ENCODE peak calls at places on chromosomes 11 and 22, in six cellular contexts. I, N, U, M, W and T are unnamed samples.

GRCh38 chr11:2256293-2256913 is 14.0 kb downstream of the ASCL2 start:
- DNase-seq in I (no peak), N (no peak), U (no peak), M (no peak), W (peak; percentile 49), T (no peak)

GRCh38 chr11:19279455-19279854 is 38.7 kb upstream of the E2F8 start:
- DNase-seq in I (no peak), N (no peak), U (no peak), M (no peak), W (no peak), T (no peak)

GRCh38 chr11:70511345-70511744 is 113.0 kb downstream of the CTTN start:
- DNase-seq in I (no peak), N (no peak), U (no peak), M (no peak), W (no peak), T (no peak)

GRCh38 chr11:18000760-18001159 is 12.1 kb downstream of the SERGEF start:
- DNase-seq in I (no peak), N (no peak), U (no peak), M (no peak), W (no peak), T (no peak)

GRCh38 chr22:31852691-31853370 is 91.5 kb upstream of the YWHAH start:
- DNase-seq in I (no peak), N (no peak), U (no peak), M (peak; percentile 21), W (no peak), T (peak; percentile 19)

GRCh38 chr11:31636983-31637382 is 127.4 kb downstream of the ELP4 start:
- DNase-seq in I (no peak), N (no peak), U (no peak), M (no peak), W (no peak), T (no peak)

GRCh38 chr11:19635332-19635731 is 77.3 kb upstream of the NAV2 start:
- DNase-seq in I (no peak), N (no peak), U (no peak), M (no peak), W (no peak), T (no peak)

GRCh38 chr11:111878385-111878765 is 590 bp downstream of the FDXACB1 start:
- DNase-seq in I (no peak), N (no peak), U (no peak), M (peak; percentile 5), W (no peak), T (no peak)

GRCh38 chr11:101686514-101686913 is 102.7 kb upstream of the TRPC6 start:
- DNase-seq in I (no peak), N (peak; percentile 90), U (no peak), M (peak; percentile 80), W (peak; percentile 65), T (peak; percentile 95)

GRCh38 chr22:39920134-39920743 is 19.4 kb downstream of the GRAP2 start:
- DNase-seq in I (no peak), N (no peak), U (no peak), M (no peak), W (no peak), T (no peak)

GRCh38 chr22:31917227-31917921 is 27.0 kb upstream of the YWHAH start:
- DNase-seq in I (no peak), N (no peak), U (peak; percentile 45), M (no peak), W (no peak), T (no peak)

GRCh38 chr11:40722179-40722795 is 737.2 kb downstream of the LRRC4C start:
- DNase-seq in I (no peak), N (peak; percentile 12), U (no peak), M (peak; percentile 0), W (no peak), T (no peak)

GRCh38 chr22:35894937-35895708 is 133.5 kb downstream of the RBFOX2 start:
- DNase-seq in I (peak; percentile 34), N (peak; percentile 72), U (peak; percentile 70), M (peak; percentile 79), W (no peak), T (peak; percentile 42)

GRCh38 chr22:36953239-36954080 is 40.0 kb downstream of the CSF2RB start:
- DNase-seq in I (no peak), N (no peak), U (no peak), M (no peak), W (no peak), T (no peak)

GRCh38 chr11:65479184-65480145 is 19.4 kb upstream of the MALAT1 start:
- DNase-seq in I (peak; percentile 72), N (peak; percentile 89), U (peak; percentile 74), M (peak; percentile 95), W (no peak), T (peak; percentile 85)

GRCh38 chr11:18526130-18526520 is 617 bp downstream of the TSG101 start:
- DNase-seq in I (no peak), N (no peak), U (no peak), M (no peak), W (no peak), T (no peak)

GRCh38 chr22:39661842-39662676 is 91.5 kb downstream of the CACNA1I start:
- DNase-seq in I (no peak), N (no peak), U (no peak), M (no peak), W (peak; percentile 82), T (no peak)

GRCh38 chr11:113274708-113275582 is 39.4 kb upstream of the TTC12 start:
- DNase-seq in I (no peak), N (no peak), U (no peak), M (no peak), W (no peak), T (no peak)

GRCh38 chr11:115653926-115654325 is 149.7 kb upstream of the CADM1 start:
- DNase-seq in I (no peak), N (peak; percentile 33), U (no peak), M (no peak), W (no peak), T (no peak)

GRCh38 chr11:22666320-22666699 is at the start of gene GAS2:
- DNase-seq in I (no peak), N (no peak), U (no peak), M (peak; percentile 1), W (no peak), T (no peak)

GRCh38 chr11:57200937-57201336 is 19.2 kb downstream of the LRRC55 start:
- DNase-seq in I (no peak), N (no peak), U (peak; percentile 61), M (no peak), W (no peak), T (no peak)

GRCh38 chr22:44678245-44678979 is 23.6 kb upstream of the PRR5 start:
- DNase-seq in I (no peak), N (no peak), U (no peak), M (no peak), W (no peak), T (no peak)

GRCh38 chr22:44677299-44678244 is 24.4 kb upstream of the PRR5 start:
- DNase-seq in I (no peak), N (no peak), U (no peak), M (no peak), W (no peak), T (no peak)

GRCh38 chr22:44678980-44679647 is 22.9 kb upstream of the PRR5 start:
- DNase-seq in I (no peak), N (no peak), U (no peak), M (no peak), W (no peak), T (no peak)

GRCh38 chr22:44680481-44680894 is 21.5 kb upstream of the PRR5 start:
- DNase-seq in I (no peak), N (no peak), U (no peak), M (no peak), W (no peak), T (no peak)

GRCh38 chr22:44680058-44680457 is 21.9 kb upstream of the PRR5 start:
- DNase-seq in I (no peak), N (no peak), U (no peak), M (no peak), W (no peak), T (no peak)
- H3K4me3 ChIP-seq in I (no peak overlapping the region), N (no peak overlapping the region), U (no peak overlapping the region), M (no peak overlapping the region), W (no peak overlapping the region), T (no peak overlapping the region)

DNA sequence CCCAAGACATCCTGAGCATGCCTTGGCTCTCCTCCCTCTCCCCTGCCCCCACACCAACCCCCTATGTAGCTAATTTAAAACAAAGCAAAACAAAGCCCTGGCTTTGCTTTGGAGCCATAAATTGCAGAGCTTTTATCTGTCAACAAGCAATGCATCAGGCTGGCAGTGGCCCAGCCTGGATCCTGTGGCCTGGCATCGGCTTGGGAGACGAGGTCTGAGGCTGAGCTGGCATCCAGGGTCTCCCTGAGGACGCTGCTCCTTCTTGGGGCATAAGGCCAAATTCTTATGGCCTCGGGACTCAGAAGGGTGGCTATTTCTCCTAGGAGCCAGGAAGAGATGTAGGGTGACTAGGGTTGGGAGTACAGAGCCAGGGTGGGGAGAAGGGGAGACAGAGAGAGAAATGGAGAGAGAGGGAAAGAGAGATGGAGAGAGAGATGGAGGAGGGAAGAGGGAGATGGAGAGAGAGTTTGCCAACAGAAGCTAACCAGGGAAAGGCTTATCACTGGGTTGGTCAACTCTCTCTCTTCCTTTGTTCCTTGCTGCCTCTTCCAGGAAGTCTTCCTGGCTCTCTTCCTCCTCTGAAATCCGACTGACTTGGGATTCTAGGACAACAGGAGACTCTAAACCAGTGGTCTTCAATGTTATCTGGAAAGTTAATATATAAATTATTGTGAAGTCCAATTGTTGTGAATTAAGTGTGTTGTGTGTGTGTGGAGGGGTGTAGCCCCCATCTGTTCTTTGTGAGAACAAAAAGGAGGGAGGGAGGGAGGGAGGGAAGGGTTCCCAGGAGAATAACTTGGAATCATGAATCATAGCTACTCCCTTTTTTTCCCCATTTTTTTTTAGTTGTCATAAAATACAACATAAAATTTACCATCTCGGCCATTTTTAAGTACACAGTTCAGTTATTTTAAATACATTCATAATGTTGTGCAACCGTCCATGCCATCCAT is 29.1 kb downstream of the TSPAN18 start:
- DNase-seq in I (no peak), N (peak; percentile 35), U (no peak), M (no peak), W (no peak), T (no peak)
- H3K27me3 ChIP-seq in I (no peaks in the 10 kb centered on the region), N (peaks cover 12% of the 10 kb centered on the region), U (no peaks in the 10 kb centered on the region), M (peaks cover 11% of the 10 kb centered on the region), W (no peaks in the 10 kb centered on the region), T (peaks cover 21% of the 10 kb centered on the region)

GRCh38 chr11:116738975-116739374 is 33.8 kb downstream of the BUD13 start:
- DNase-seq in I (no peak), N (no peak), U (no peak), M (no peak), W (no peak), T (no peak)
- H3K36me3 ChIP-seq in I (no peaks in the 10 kb centered on the region), N (no peaks in the 10 kb centered on the region), U (no peaks in the 10 kb centered on the region), M (no peaks in the 10 kb centered on the region), W (no peaks in the 10 kb centered on the region), T (no peaks in the 10 kb centered on the region)

DNA sequence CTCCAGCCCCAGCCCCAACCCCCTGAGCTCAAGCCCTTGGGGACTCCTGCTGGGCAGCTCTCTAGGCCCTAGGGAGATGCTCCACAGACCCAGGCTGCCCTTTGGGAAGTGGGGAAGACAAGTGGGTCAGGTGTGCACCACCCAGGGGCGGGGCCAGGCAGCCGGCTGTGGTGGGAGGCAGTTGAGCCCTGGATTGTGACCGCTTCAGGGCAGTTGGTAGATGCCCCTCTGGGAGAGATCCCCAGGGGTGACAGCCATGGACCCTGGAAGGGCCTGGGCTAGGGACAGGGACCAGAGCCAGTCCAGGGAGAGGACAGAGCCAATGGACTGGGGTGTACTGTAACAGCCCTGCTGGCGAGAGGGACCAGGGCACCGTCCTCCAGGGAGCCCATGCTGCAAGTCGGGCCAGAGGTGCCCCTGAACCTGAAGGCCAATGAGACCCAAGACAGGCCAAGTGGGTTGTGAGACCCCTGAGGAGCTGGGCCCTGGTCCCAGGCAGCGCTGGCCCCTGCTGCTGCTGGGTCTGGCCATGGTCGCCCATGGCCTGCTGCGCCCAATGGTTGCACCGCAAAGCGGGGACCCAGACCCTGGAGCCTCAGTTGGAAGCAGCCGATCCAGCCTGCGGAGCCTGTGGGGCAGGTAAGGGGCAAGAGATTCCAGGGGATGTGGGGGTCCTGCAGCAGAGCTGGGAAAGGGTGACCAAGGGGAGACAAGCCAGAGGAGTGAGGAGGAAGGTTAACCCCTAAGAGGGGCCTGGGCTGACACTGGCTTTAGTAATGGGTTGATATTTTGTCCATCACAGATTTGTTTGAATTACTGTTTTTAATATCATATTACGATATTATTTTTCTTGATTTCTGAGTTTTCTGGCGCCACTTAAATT is at the start of gene IGLL5:
- DNase-seq in I (no peak), N (no peak), U (no peak), M (no peak), W (no peak), T (no peak)
- H3K4me3 ChIP-seq in I (no peak within 1 kb of the TSS), N (no peak within 1 kb of the TSS), U (no peak within 1 kb of the TSS), M (no peak within 1 kb of the TSS), W (no peak within 1 kb of the TSS), T (no peak within 1 kb of the TSS)